ENCODE peak calls at places on chromosomes 12 and 14, in six cellular contexts. Y is HFFc6; W is sciatic nerve; R is T-helper 2 cell; C is activated CD4-positive, alpha-beta T cell treated with anti-CD3 and anti-CD28 coated beads for 24 hours; H is midbrain. X is an unnamed sample.

GRCh38 chr14:64337901-64338615 is 43.9 kb upstream of the ESR2 start:
- DNase-seq in H (peak), W (peak), Y (peak), R (no peak), C (no peak), X (peak)

GRCh38 chr14:24056800-24057184 is 5.0 kb downstream of the CARMIL3 start:
- DNase-seq in H (no peak), Y (no peak), W (no peak), C (no peak), R (no peak), X (no peak)

GRCh38 chr14:68987653-68988036 is 8.5 kb upstream of the ACTN1 start:
- DNase-seq in C (no peak), Y (no peak), H (no peak), R (no peak), W (no peak), X (no peak)

GRCh38 chr12:91774471-91774921 is 371.1 kb downstream of the BTG1 start:
- DNase-seq in C (no peak), Y (peak), W (no peak), H (no peak), R (no peak), X (no peak)

GRCh38 chr14:106087855-106088254 is 561.5 kb downstream of the TMEM121 start:
- DNase-seq in W (no peak), H (no peak), R (no peak), C (no peak), Y (no peak), X (no peak)

GRCh38 chr12:48813464-48814312 is 4.6 kb upstream of the CACNB3 start:
- DNase-seq in C (no peak), H (no peak), W (peak), R (no peak), Y (no peak), X (peak)

GRCh38 chr12:122045262-122045661 is 23.6 kb downstream of the BCL7A start:
- DNase-seq in W (no peak), R (no peak), H (no peak), Y (no peak), C (no peak), X (no peak)

GRCh38 chr12:108826115-108826806 is 31.1 kb downstream of the SSH1 start:
- DNase-seq in H (peak), R (no peak), Y (peak), C (no peak), W (peak), X (peak)

GRCh38 chr12:98002887-98003493 is 512.4 kb upstream of the TMPO start:
- DNase-seq in W (no peak), Y (no peak), C (no peak), H (peak), R (no peak), X (peak)

GRCh38 chr14:69133206-69134125 is 19.5 kb downstream of the DCAF5 start:
- DNase-seq in C (no peak), W (no peak), R (no peak), H (no peak), Y (peak), X (peak)

GRCh38 chr12:86727151-86727550 is 471.0 kb upstream of the MGAT4C start:
- DNase-seq in Y (no peak), W (no peak), R (no peak), H (no peak), C (no peak), X (no peak)

GRCh38 chr14:93708800-93709199 is 79.5 kb downstream of the PRIMA1 start:
- DNase-seq in Y (no peak), H (no peak), W (no peak), C (no peak), R (no peak), X (peak)

GRCh38 chr12:46710125-46710743 is 115.6 kb downstream of the SLC38A4 start:
- DNase-seq in H (no peak), Y (no peak), R (no peak), W (no peak), C (no peak), X (no peak)

GRCh38 chr14:35229495-35230089 is 62.6 kb upstream of the PSMA6 start:
- DNase-seq in R (no peak), H (no peak), Y (no peak), W (no peak), C (no peak), X (no peak)

GRCh38 chr14:94917041-94917600 is 147.2 kb upstream of the GSC start:
- DNase-seq in C (no peak), R (no peak), W (no peak), Y (no peak), H (no peak), X (no peak)

GRCh38 chr14:104897286-104898194 is 27.1 kb upstream of the PLD4 start:
- DNase-seq in R (no peak), W (peak), C (no peak), H (no peak), Y (no peak), X (no peak)

GRCh38 chr14:31582286-31582691 is 21.1 kb downstream of the NUBPL start:
- DNase-seq in R (no peak), H (peak), Y (no peak), C (no peak), W (no peak), X (no peak)

GRCh38 chr14:42804146-42804545 is 1197.5 kb downstream of the LRFN5 start:
- DNase-seq in R (no peak), H (no peak), C (no peak), W (no peak), Y (no peak), X (no peak)

GRCh38 chr12:19546027-19546426 is 106.7 kb downstream of the AEBP2 start:
- DNase-seq in Y (peak), R (no peak), C (no peak), H (no peak), W (no peak), X (no peak)

X was measured in thyroid gland.